ENCODE peak calls at places on chromosomes 2 and 18, in four cellular contexts. One of them, this sample, is unnamed.

GRCh38 chr2:9548506-9548905 is 7.1 kb downstream of the ADAM17 start:
- DNase-seq in mesendoderm: no peak
- DNase-seq in IMR-90: peak; percentile 69
- DNase-seq in astrocyte: no peak
- DNase-seq in this sample: peak; percentile 67

GRCh38 chr2:31267437-31268120 is 33.6 kb downstream of the EHD3 start:
- DNase-seq in mesendoderm: no peak
- DNase-seq in IMR-90: no peak
- DNase-seq in astrocyte: no peak
- DNase-seq in this sample: peak; percentile 72

GRCh38 chr2:88227446-88227845 is 57.3 kb downstream of the THNSL2 start:
- DNase-seq in mesendoderm: peak; percentile 62
- DNase-seq in IMR-90: no peak
- DNase-seq in astrocyte: no peak
- DNase-seq in this sample: no peak

GRCh38 chr2:211144078-211144477 is 587.7 kb downstream of the CPS1 start:
- DNase-seq in mesendoderm: no peak
- DNase-seq in IMR-90: peak; percentile 5
- DNase-seq in astrocyte: peak; percentile 77
- DNase-seq in this sample: no peak

GRCh38 chr2:7621018-7621814 is 704.0 kb downstream of the RNF144A start:
- DNase-seq in mesendoderm: no peak
- DNase-seq in IMR-90: no peak
- DNase-seq in astrocyte: no peak
- DNase-seq in this sample: no peak

GRCh38 chr18:11391636-11392035 is 217.8 kb upstream of the SLC35G4 start:
- DNase-seq in mesendoderm: no peak
- DNase-seq in IMR-90: peak; percentile 37
- DNase-seq in astrocyte: peak; percentile 22
- DNase-seq in this sample: no peak

GRCh38 chr2:189504238-189504637 is 63.0 kb downstream of the WDR75 start:
- DNase-seq in mesendoderm: no peak
- DNase-seq in IMR-90: no peak
- DNase-seq in astrocyte: no peak
- DNase-seq in this sample: no peak

GRCh38 chr2:23497063-23497462 is 112.1 kb downstream of the KLHL29 start:
- DNase-seq in mesendoderm: no peak
- DNase-seq in IMR-90: peak; percentile 30
- DNase-seq in astrocyte: peak; percentile 74
- DNase-seq in this sample: no peak

GRCh38 chr18:26436176-26437031 is 111.9 kb downstream of the KCTD1 start:
- DNase-seq in mesendoderm: peak; percentile 58
- DNase-seq in IMR-90: peak; percentile 89
- DNase-seq in astrocyte: peak; percentile 86
- DNase-seq in this sample: no peak

GRCh38 chr2:221402072-221402471 is 170.0 kb downstream of the EPHA4 start:
- DNase-seq in mesendoderm: no peak
- DNase-seq in IMR-90: peak; percentile 80
- DNase-seq in astrocyte: peak; percentile 64
- DNase-seq in this sample: no peak

GRCh38 chr18:59079264-59079972 is 60.3 kb upstream of the SEC11C start:
- DNase-seq in mesendoderm: no peak
- DNase-seq in IMR-90: no peak
- DNase-seq in astrocyte: no peak
- DNase-seq in this sample: no peak

GRCh38 chr2:226652388-226652787 is 147.2 kb downstream of the IRS1 start:
- DNase-seq in mesendoderm: no peak
- DNase-seq in IMR-90: peak; percentile 97
- DNase-seq in astrocyte: peak; percentile 99
- DNase-seq in this sample: no peak

GRCh38 chr18:48829443-48830149 is 121.2 kb downstream of the SMAD7 start:
- DNase-seq in mesendoderm: peak; percentile 65
- DNase-seq in IMR-90: no peak
- DNase-seq in astrocyte: no peak
- DNase-seq in this sample: no peak
- H3K9ac ChIP-seq in mesendoderm: peak overlapping the region; percentile 20
- H3K9ac ChIP-seq in IMR-90: no peak overlapping the region
- H3K9ac ChIP-seq in astrocyte: no peak overlapping the region
- H3K9ac ChIP-seq in this sample: no peak overlapping the region

DNA sequence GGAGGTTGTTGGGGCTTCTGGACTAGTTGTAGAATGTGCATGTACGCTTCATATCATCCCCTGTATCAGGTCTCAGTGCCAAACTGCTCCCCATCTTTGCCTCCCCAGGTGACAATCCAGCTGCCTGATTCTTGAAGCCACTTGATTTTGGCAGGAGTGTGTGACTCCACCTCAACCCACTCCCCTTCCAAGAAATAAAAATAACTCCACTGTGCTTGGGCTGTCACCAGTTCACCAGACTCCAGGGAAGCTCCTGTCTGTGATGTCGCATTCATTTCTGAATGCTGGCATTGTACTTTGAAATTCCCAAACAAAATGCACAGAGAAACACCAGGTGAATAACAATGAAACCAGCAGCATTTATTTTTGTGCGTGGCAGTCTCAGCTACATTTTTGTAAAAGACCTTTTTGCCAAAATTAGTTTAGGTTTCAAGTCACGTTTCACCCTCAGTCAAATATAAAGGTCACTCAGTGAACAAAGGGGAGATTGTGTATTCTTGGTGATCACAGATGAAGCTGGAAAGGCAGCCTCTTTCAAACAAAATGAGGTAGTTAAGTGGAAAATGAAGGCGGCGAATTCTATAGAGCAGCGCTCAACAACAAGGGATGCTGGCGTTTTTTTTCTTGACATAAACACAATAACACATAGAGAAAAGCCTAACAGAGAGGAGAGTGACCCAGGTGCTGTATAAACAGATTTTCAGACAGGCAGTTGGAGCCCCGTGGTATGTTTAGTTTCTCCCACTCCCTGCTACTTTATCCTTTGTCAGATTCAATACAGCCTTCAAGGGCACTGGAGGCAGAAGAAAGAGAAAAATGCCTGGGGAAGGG is 210.2 kb upstream of the GCFC2 start:
- DNase-seq in mesendoderm: no peak
- DNase-seq in IMR-90: no peak
- DNase-seq in astrocyte: no peak
- DNase-seq in this sample: no peak
- H3K9ac ChIP-seq in mesendoderm: no peak overlapping the region
- H3K9ac ChIP-seq in IMR-90: no peak overlapping the region
- H3K9ac ChIP-seq in astrocyte: peak overlapping the region; percentile 49
- H3K9ac ChIP-seq in this sample: no peak overlapping the region

GRCh38 chr2:113757059-113757657 is 716 bp upstream of the SLC35F5 start:
- DNase-seq in mesendoderm: no peak
- DNase-seq in IMR-90: no peak
- DNase-seq in astrocyte: peak; percentile 6
- DNase-seq in this sample: no peak

GRCh38 chr2:113754989-113755689 is 1.3 kb downstream of the SLC35F5 start:
- DNase-seq in mesendoderm: no peak
- DNase-seq in IMR-90: no peak
- DNase-seq in astrocyte: peak; percentile 12
- DNase-seq in this sample: peak; percentile 51

GRCh38 chr2:113754160-113754559 is 2.3 kb downstream of the SLC35F5 start:
- DNase-seq in mesendoderm: no peak
- DNase-seq in IMR-90: no peak
- DNase-seq in astrocyte: no peak
- DNase-seq in this sample: no peak

GRCh38 chr2:113756088-113757058 is at the start of gene SLC35F5:
- DNase-seq in mesendoderm: peak; percentile 95
- DNase-seq in IMR-90: peak; percentile 86
- DNase-seq in astrocyte: peak; percentile 72
- DNase-seq in this sample: peak; percentile 98

DNA sequence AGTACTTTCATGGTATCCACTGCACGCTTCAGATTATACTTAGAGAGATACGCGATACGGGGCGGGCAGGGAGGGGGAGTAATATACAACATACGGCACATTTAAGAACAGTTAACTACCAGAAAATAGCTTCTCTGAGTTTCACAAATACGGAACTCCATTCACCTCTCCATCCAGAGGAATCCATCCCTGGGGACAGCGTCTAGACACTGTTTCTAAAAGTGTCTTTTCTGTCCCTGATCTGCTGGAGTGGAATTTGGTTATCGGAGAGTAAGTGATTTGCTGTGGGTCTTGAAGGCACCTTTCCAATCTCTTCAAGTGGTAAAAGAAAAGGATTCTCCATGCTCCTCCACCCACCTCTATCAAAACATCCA is 765 bp downstream of the SLC35F5 start:
- DNase-seq in mesendoderm: no peak
- DNase-seq in IMR-90: peak; percentile 17
- DNase-seq in astrocyte: peak; percentile 22
- DNase-seq in this sample: peak; percentile 56
- H3K9ac ChIP-seq in mesendoderm: peak overlapping the region; percentile 98
- H3K9ac ChIP-seq in IMR-90: peak overlapping the region; percentile 96
- H3K9ac ChIP-seq in astrocyte: peak overlapping the region; percentile 97
- H3K9ac ChIP-seq in this sample: peak overlapping the region; percentile 99

GRCh38 chr18:75163736-75164135 is 45.2 kb downstream of the PTGR3 start:
- DNase-seq in mesendoderm: no peak
- DNase-seq in IMR-90: no peak
- DNase-seq in astrocyte: no peak
- DNase-seq in this sample: no peak

GRCh38 chr18:75160315-75160714 is 48.6 kb downstream of the PTGR3 start:
- DNase-seq in mesendoderm: peak; percentile 10
- DNase-seq in IMR-90: no peak
- DNase-seq in astrocyte: no peak
- DNase-seq in this sample: no peak

GRCh38 chr18:75162467-75162866 is 46.5 kb downstream of the PTGR3 start:
- DNase-seq in mesendoderm: no peak
- DNase-seq in IMR-90: peak; percentile 71
- DNase-seq in astrocyte: peak; percentile 62
- DNase-seq in this sample: no peak

GRCh38 chr18:75162978-75163377 is 46.0 kb downstream of the PTGR3 start:
- DNase-seq in mesendoderm: no peak
- DNase-seq in IMR-90: no peak
- DNase-seq in astrocyte: no peak
- DNase-seq in this sample: no peak

GRCh38 chr18:75161629-75162028 is 47.3 kb downstream of the PTGR3 start:
- DNase-seq in mesendoderm: peak; percentile 13
- DNase-seq in IMR-90: no peak
- DNase-seq in astrocyte: peak; percentile 6
- DNase-seq in this sample: peak; percentile 63
- H3K9ac ChIP-seq in mesendoderm: no peak overlapping the region
- H3K9ac ChIP-seq in IMR-90: no peak overlapping the region
- H3K9ac ChIP-seq in astrocyte: no peak overlapping the region
- H3K9ac ChIP-seq in this sample: peak overlapping the region; percentile 62

GRCh38 chr2:217069263-217070042 is 209.6 kb upstream of the TNP1 start:
- DNase-seq in mesendoderm: peak; percentile 16
- DNase-seq in IMR-90: peak; percentile 36
- DNase-seq in astrocyte: no peak
- DNase-seq in this sample: no peak
- H3K9ac ChIP-seq in mesendoderm: no peak overlapping the region
- H3K9ac ChIP-seq in IMR-90: no peak overlapping the region
- H3K9ac ChIP-seq in astrocyte: no peak overlapping the region
- H3K9ac ChIP-seq in this sample: no peak overlapping the region

GRCh38 chr2:174918886-174919526 is 86.2 kb downstream of the CHN1 start:
- DNase-seq in mesendoderm: peak; percentile 10
- DNase-seq in IMR-90: no peak
- DNase-seq in astrocyte: no peak
- DNase-seq in this sample: no peak

GRCh38 chr2:174929786-174930185 is 75.4 kb downstream of the CHN1 start:
- DNase-seq in mesendoderm: no peak
- DNase-seq in IMR-90: no peak
- DNase-seq in astrocyte: no peak
- DNase-seq in this sample: no peak

GRCh38 chr2:174919886-174920595 is 85.1 kb downstream of the CHN1 start:
- DNase-seq in mesendoderm: no peak
- DNase-seq in IMR-90: peak; percentile 57
- DNase-seq in astrocyte: no peak
- DNase-seq in this sample: no peak

GRCh38 chr2:174925046-174925784 is 80.0 kb downstream of the CHN1 start:
- DNase-seq in mesendoderm: peak; percentile 94
- DNase-seq in IMR-90: no peak
- DNase-seq in astrocyte: no peak
- DNase-seq in this sample: no peak

GRCh38 chr2:174924061-174924693 is 81.0 kb downstream of the CHN1 start:
- DNase-seq in mesendoderm: peak; percentile 22
- DNase-seq in IMR-90: no peak
- DNase-seq in astrocyte: no peak
- DNase-seq in this sample: no peak
- H3K9ac ChIP-seq in mesendoderm: no peak overlapping the region
- H3K9ac ChIP-seq in IMR-90: no peak overlapping the region
- H3K9ac ChIP-seq in astrocyte: no peak overlapping the region
- H3K9ac ChIP-seq in this sample: no peak overlapping the region

GRCh38 chr2:43438342-43438741 is 157.5 kb downstream of the THADA start:
- DNase-seq in mesendoderm: no peak
- DNase-seq in IMR-90: no peak
- DNase-seq in astrocyte: no peak
- DNase-seq in this sample: no peak
- H3K9ac ChIP-seq in mesendoderm: no peak overlapping the region
- H3K9ac ChIP-seq in IMR-90: no peak overlapping the region
- H3K9ac ChIP-seq in astrocyte: no peak overlapping the region
- H3K9ac ChIP-seq in this sample: no peak overlapping the region

GRCh38 chr2:64142817-64143153 is 1.4 kb downstream of the PELI1 start:
- DNase-seq in mesendoderm: no peak
- DNase-seq in IMR-90: peak; percentile 4
- DNase-seq in astrocyte: no peak
- DNase-seq in this sample: no peak
- H3K9ac ChIP-seq in mesendoderm: peak overlapping the region; percentile 97
- H3K9ac ChIP-seq in IMR-90: peak overlapping the region; percentile 65
- H3K9ac ChIP-seq in astrocyte: peak overlapping the region; percentile 88
- H3K9ac ChIP-seq in this sample: peak overlapping the region; percentile 91

This sample was measured in Karpas-422.